ENCODE peak calls at places on chromosomes 3 and 15, in six cellular contexts. L, Q, N, E, G and S are unnamed samples. For H3K36me3, the result is how much of the 10 kb centered on the place peaks cover.

GRCh38 chr3:16528581-16528993 is 15.1 kb upstream of the RFTN1 start:
- DNase-seq in Q (no peak), G (no peak), E (no peak), N (no peak), L (no peak), S (no peak)

GRCh38 chr3:189841474-189842205 is 210.5 kb downstream of the TP63 start:
- DNase-seq in Q (peak), N (peak), E (peak), L (no peak), G (no peak), S (no peak)

GRCh38 chr15:92429378-92430066 is 35.8 kb downstream of the ST8SIA2 start:
- DNase-seq in N (peak), L (peak), Q (peak), G (peak), E (peak), S (peak)

GRCh38 chr3:117434881-117435412 is 725.4 kb downstream of the TUSC7 start:
- DNase-seq in N (no peak), G (no peak), L (no peak), E (no peak), Q (no peak), S (no peak)

GRCh38 chr3:24316887-24317383 is 177.7 kb downstream of the THRB start:
- DNase-seq in N (no peak), G (no peak), L (no peak), E (peak), Q (peak), S (no peak)

GRCh38 chr15:67784057-67784781 is 41.1 kb upstream of the SKOR1 start:
- DNase-seq in N (no peak), Q (no peak), L (no peak), E (no peak), G (no peak), S (no peak)

GRCh38 chr3:53702776-53703175 is 143.4 kb downstream of the CHDH start:
- DNase-seq in L (no peak), E (no peak), G (no peak), N (no peak), Q (no peak), S (no peak)

GRCh38 chr3:186626254-186626847 is 13.5 kb downstream of the AHSG start:
- DNase-seq in L (no peak), E (no peak), N (no peak), Q (no peak), G (no peak), S (no peak)

GRCh38 chr3:43907508-43907858 is 216.7 kb downstream of the ABHD5 start:
- DNase-seq in Q (no peak), N (no peak), L (no peak), E (no peak), G (no peak), S (no peak)

GRCh38 chr15:44545934-44546802 is 9.2 kb downstream of the EIF3J start:
- DNase-seq in L (peak), G (no peak), Q (peak), N (peak), E (no peak), S (no peak)

GRCh38 chr3:51681453-51681852 is 10.4 kb downstream of the TEX264 start:
- DNase-seq in G (no peak), L (no peak), Q (no peak), E (peak), N (no peak), S (no peak)

GRCh38 chr15:53461677-53462076 is 297.8 kb downstream of the WDR72 start:
- DNase-seq in L (no peak), G (no peak), N (no peak), Q (no peak), E (no peak), S (no peak)
- TF ChIP-seq CTCF in L (no peak), G (no peak), N (no peak), Q (no peak), E (no peak), S (no peak)

DNA sequence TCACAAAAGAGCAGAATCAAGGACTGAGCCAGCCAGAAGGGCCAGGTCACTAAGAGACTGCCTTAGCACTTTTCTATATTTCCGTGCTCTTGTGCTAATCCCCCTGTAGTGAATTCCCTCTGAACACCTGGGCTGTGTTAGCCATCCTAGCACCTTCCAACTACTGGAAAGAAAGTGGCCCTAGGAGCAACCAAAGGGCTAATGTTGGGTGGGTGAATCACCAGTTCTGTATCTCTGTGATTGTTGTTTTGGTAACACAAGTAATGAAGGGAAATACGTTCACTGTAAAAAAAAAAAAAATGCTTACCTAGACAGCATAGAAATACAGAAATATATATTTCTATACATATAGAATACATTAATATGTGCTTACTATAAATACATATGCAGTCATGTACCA is 43.9 kb downstream of the PXYLP1 start:
- DNase-seq in G (no peak), N (no peak), E (no peak), L (no peak), Q (no peak), S (no peak)
- H3K36me3 ChIP-seq in G (under half), N (under half), E (under half), L (under half), Q (under half), S (under half)

GRCh38 chr3:181704421-181705066 is 7.2 kb upstream of the SOX2 start:
- DNase-seq in G (no peak), L (no peak), Q (no peak), N (no peak), E (no peak), S (peak)

GRCh38 chr3:181700168-181701087 is 11.3 kb upstream of the SOX2 start:
- DNase-seq in Q (peak), G (no peak), L (peak), E (peak), N (no peak), S (peak)

GRCh38 chr3:181707980-181708379 is 3.7 kb upstream of the SOX2 start:
- DNase-seq in Q (no peak), G (no peak), N (no peak), L (no peak), E (no peak), S (peak)

GRCh38 chr3:181705081-181705480 is 6.6 kb upstream of the SOX2 start:
- DNase-seq in E (no peak), G (no peak), L (no peak), Q (no peak), N (no peak), S (peak)

GRCh38 chr3:181703701-181704420 is 7.9 kb upstream of the SOX2 start:
- DNase-seq in G (no peak), E (no peak), N (no peak), Q (no peak), L (no peak), S (peak)
- TF ChIP-seq EZH2 in G (peak), E (no peak), N (peak), Q (peak), L (no peak), S (no peak)

GRCh38 chr3:115864912-115865311 is 241.6 kb downstream of the GAP43 start:
- DNase-seq in Q (peak), E (no peak), L (no peak), N (no peak), G (no peak), S (no peak)
- TF ChIP-seq CTCF in Q (no peak), E (no peak), L (no peak), N (no peak), G (no peak), S (no peak)

DNA sequence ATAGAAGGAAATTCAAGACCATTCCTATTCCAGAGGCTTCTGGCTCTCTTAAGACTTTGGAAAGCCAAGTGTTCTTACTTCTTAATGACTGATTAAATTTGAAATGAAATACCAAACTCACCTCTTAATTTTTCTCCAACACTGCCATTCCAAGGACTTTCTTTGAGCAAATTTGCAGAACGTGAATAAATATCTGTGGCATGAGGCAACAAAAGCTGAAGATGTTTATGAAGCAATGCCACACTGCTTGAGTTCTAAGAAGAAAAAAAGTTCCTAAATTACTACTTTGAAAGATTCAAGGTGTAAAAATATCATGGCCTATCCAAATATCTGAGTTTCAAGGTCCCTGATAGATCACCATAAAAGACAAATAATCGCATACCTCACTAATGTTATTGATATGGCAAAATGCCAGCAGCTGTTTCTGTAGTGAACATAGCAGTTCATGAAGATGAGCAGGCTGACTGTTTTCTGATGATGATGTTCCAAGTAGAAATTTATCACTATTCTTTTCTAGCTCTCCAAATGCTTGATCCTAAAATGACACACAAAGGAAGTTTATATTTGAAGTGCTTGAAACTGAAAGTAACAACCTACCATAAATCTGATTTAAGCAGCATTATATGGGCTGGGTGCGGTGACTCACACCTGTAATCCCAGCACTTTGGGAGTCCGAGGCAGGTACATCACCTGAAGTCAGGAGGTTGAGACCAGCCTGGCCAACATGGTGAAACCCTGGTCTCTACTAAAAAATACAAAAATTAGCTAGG is 104.4 kb downstream of the HERC1 start:
- DNase-seq in E (no peak), G (no peak), N (no peak), Q (no peak), L (no peak), S (no peak)
- H3K36me3 ChIP-seq in E (under half), G (under half), N (under half), Q (under half), L (under half), S (under half)

GRCh38 chr15:88769161-88769971 is 33.9 kb upstream of the ACAN start:
- DNase-seq in Q (no peak), G (no peak), N (peak), L (no peak), E (no peak), S (peak)
- TF ChIP-seq EZH2 in Q (no peak), G (peak), N (no peak), L (no peak), E (no peak), S (peak)